ENCODE peak calls at places on chromosomes 3 and 15, in seven cellular contexts. F, B, S, G, A, R and O are unnamed samples.

GRCh38 chr3:112056451-112056929 is 22.0 kb downstream of the TMPRSS7 start:
- DNase-seq in S (no peak), B (no peak), A (no peak), F (no peak), R (no peak), G (no peak), O (no peak)

GRCh38 chr3:172476339-172476738 is 28.1 kb upstream of the GHSR start:
- DNase-seq in B (no peak), A (no peak), S (no peak), G (no peak), R (no peak), F (no peak), O (no peak)

GRCh38 chr3:88641033-88641604 is 466.3 kb upstream of the EPHA3 start:
- DNase-seq in A (no peak), R (no peak), G (no peak), S (no peak), B (no peak), F (no peak), O (peak)

GRCh38 chr3:56921573-56922571 is 120.1 kb upstream of the ARHGEF3 start:
- DNase-seq in F (no peak), B (no peak), S (no peak), G (no peak), R (no peak), A (no peak), O (no peak)

GRCh38 chr3:57184516-57184915 is 15.3 kb downstream of the HESX1 start:
- DNase-seq in F (no peak), R (no peak), G (no peak), S (no peak), A (peak), B (no peak), O (no peak)

GRCh38 chr15:64284037-64284436 is 71.9 kb downstream of the CSNK1G1 start:
- DNase-seq in S (no peak), R (no peak), G (no peak), A (no peak), F (no peak), B (no peak), O (no peak)

GRCh38 chr15:47505712-47506542 is 211.4 kb upstream of the SEMA6D start:
- DNase-seq in A (peak), F (no peak), R (no peak), G (no peak), B (no peak), S (no peak), O (no peak)

GRCh38 chr3:130950641-130951040 is 56.8 kb downstream of the ATP2C1 start:
- DNase-seq in R (no peak), A (no peak), F (no peak), B (no peak), G (no peak), S (no peak), O (no peak)

GRCh38 chr15:29924750-29925149 is 102.5 kb upstream of the TJP1 start:
- DNase-seq in R (peak), F (peak), A (no peak), G (no peak), B (no peak), S (no peak), O (no peak)

GRCh38 chr3:16522820-16523219 is 9.3 kb upstream of the RFTN1 start:
- DNase-seq in G (no peak), R (no peak), S (no peak), B (no peak), F (no peak), A (no peak), O (no peak)

GRCh38 chr15:54354341-54354740 is 376.1 kb downstream of the UNC13C start:
- DNase-seq in R (no peak), G (no peak), B (no peak), A (no peak), S (no peak), F (no peak), O (no peak)

DNA sequence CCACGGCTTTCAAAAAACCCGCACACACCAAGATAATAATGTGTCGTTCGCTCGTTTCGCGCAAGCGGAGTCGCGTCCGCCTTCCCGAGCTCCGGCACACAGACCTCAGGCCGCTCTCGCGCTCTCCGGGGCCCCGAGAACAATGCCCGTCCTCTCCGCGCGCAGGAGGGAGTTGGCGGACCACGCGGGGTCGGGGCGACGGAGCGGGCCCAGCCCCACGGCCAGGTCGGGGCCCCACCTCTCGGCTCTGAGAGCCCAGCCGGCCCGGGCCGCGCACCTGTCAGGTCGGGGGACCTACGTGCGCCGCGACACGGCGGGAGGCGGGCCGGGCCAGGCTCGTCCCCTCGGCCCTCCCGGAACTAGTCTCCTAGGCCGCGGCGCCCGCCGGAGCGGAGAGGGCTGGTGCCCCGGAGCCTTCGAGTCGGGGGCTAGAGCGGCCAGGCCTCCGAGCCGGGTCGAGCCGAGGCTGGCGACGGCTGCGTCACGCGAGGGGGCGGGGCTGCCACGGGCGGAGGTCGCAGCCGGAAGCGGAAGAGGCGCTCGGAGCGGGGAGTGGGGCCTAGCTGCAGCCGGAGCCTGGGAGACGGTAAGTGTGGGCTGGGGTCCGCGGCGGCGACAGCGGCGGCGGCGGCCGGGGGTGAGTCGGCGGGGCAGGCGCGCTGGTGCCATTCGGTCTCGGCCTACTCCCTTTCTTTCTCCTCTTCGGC is at the start of gene CLK3:
- DNase-seq in R (peak), B (peak), F (peak), A (peak), G (peak), S (peak), O (peak)
- TF ChIP-seq JUND in R (peak), B (no peak), F (peak), A (no peak), G (no peak), S (no peak), O (no peak)

GRCh38 chr3:107263269-107264021 is 113.8 kb upstream of the CCDC54 start:
- DNase-seq in F (no peak), A (no peak), B (no peak), G (no peak), S (no peak), R (no peak), O (no peak)

GRCh38 chr3:107265526-107265925 is 111.7 kb upstream of the CCDC54 start:
- DNase-seq in G (no peak), B (no peak), R (no peak), S (no peak), F (no peak), A (no peak), O (no peak)

GRCh38 chr3:107269081-107269480 is 108.2 kb upstream of the CCDC54 start:
- DNase-seq in G (no peak), R (no peak), F (no peak), A (no peak), S (no peak), B (no peak), O (no peak)

GRCh38 chr3:107268461-107268860 is 108.8 kb upstream of the CCDC54 start:
- DNase-seq in A (no peak), S (no peak), R (no peak), G (no peak), F (no peak), B (no peak), O (no peak)

GRCh38 chr3:107264888-107265287 is 112.4 kb upstream of the CCDC54 start:
- DNase-seq in G (no peak), R (no peak), S (no peak), B (no peak), A (no peak), F (no peak), O (peak)
- TF ChIP-seq JUND in G (no peak), R (no peak), S (no peak), B (no peak), A (no peak), F (no peak), O (no peak)

DNA sequence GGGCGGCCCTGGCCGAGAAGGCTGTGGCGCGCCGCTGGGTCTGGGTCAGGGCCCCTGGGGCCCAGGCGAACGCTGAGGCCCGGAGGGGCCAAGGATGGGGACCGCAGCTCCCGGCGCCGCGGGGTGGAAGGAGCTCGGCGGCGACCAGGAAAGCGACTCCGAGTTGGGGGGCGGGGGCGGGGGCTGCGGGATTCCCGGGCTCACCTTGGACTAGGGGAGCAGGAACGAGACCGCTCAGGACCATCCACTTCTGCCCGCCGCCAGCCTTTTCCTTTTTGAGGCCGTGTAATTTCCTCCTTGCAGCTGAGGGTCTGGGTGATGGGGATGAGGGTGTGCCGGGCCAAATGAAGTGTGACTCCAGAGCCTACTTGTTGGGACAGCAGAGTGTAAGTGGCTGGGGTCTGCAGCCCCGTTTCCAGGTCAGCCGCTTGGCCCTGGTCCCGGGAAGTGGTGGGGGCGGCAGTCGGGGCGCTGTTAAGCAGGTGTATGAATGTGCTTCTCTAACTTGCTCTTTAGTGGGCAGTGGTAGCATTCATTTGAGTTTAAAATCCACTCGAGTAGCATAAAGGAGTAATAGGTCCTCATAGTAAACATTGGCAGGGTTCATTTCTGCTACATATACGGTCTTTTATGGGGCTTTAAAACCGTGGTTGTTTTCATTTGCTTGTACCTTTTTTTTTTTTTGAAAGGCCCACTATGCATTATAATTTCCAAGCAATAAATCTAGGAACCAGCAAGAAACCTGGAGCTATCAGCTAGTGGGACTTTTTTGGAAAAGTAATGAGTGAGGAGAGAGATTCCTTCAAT is 717 bp downstream of the PXK start:
- DNase-seq in A (peak), B (no peak), S (no peak), G (no peak), F (no peak), R (no peak), O (peak)
- TF ChIP-seq JUND in A (no peak), B (no peak), S (no peak), G (no peak), F (no peak), R (no peak), O (no peak)

DNA sequence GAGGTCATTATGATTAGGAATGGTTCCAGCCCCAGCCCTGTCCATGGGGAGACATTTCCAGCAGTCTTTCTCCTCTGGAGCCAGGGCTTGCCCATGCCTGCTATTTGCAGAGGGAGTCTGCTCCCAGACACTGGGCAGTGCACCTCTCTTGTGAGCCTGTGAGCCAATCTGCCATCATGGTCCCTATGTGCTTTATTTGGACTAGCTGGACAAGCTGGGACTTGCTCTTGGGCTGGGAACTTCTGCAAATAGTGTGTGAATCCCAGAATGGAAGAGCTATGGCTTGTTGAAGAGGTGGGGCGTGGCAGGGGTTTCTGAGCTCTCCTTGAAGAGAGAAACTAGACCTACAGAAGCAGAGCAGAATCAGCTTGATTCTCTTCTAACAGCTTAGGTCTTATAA is 53.7 kb upstream of the KY start:
- DNase-seq in A (no peak), B (no peak), G (no peak), R (no peak), S (no peak), F (no peak), O (no peak)
- TF ChIP-seq JUND in A (no peak), B (no peak), G (no peak), R (no peak), S (no peak), F (no peak), O (no peak)

DNA sequence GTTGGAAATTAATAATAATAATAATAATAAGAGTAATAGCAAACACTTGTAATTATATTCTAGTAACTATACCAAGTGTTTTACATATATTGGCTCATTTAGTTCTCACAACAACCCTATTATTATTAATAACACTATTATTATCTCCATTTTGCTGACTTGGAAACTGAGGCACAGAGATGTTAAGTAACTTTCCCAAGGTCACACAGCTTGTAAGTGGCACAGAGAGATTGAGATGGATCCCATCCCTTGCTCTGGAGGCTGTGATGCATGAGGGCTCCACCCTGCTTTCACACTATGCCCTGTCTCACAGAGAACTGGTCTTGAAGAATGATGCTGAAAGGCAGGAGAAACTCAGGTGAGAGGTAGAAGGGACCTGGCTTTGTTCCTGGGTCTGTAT is 31.9 kb downstream of the TRIM42 start:
- DNase-seq in R (no peak), B (no peak), G (no peak), F (no peak), A (no peak), S (no peak), O (no peak)
- TF ChIP-seq JUND in R (no peak), B (no peak), G (no peak), F (no peak), A (no peak), S (no peak), O (no peak)

GRCh38 chr15:101733545-101733944 is 9.3 kb upstream of the TARS3 start:
- DNase-seq in S (no peak), F (no peak), B (no peak), G (no peak), A (no peak), R (no peak), O (no peak)
- TF ChIP-seq JUND in S (no peak), F (no peak), B (no peak), G (no peak), A (no peak), R (no peak), O (no peak)